ENCODE peak calls at places on chromosome 5, in eight cellular contexts. R is hepatocyte, Y is neuronal stem cell, N is A549, H is GM12878, F is HCT116, J is OCI-LY7, X is GM23248. L is an unnamed sample.

GRCh38 chr5:139251281-139251687 is 42.3 kb upstream of the MATR3 start:
- DNase-seq in Y (no peak), R (no peak), F (no peak), J (peak), N (no peak), X (no peak), H (peak), L (peak)

GRCh38 chr5:54455413-54456157 is at the start of gene HSPB3:
- DNase-seq in F (no peak), J (no peak), Y (no peak), N (no peak), H (no peak), X (peak), R (no peak), L (no peak)

GRCh38 chr5:56522972-56523371 is 289.8 kb upstream of the ANKRD55 start:
- DNase-seq in Y (no peak), H (no peak), J (no peak), X (peak), F (no peak), N (no peak), R (no peak), L (no peak)

GRCh38 chr5:96690906-96691305 is 28.7 kb downstream of the CAST start:
- DNase-seq in Y (no peak), H (no peak), F (no peak), R (no peak), N (no peak), J (no peak), X (no peak), L (no peak)

GRCh38 chr5:82975812-82976211 is 101.4 kb downstream of the TMEM167A start:
- DNase-seq in R (no peak), N (no peak), H (no peak), Y (no peak), X (no peak), J (no peak), F (peak), L (no peak)

GRCh38 chr5:166909040-166909439 is 1382.4 kb upstream of the WWC1 start:
- DNase-seq in H (no peak), X (no peak), R (peak), F (no peak), N (no peak), J (no peak), Y (no peak), L (no peak)

GRCh38 chr5:38783011-38783551 is 62.7 kb upstream of the OSMR start:
- DNase-seq in H (no peak), R (peak), Y (no peak), X (peak), J (no peak), F (no peak), N (no peak), L (no peak)

GRCh38 chr5:140631063-140631462 is 1.9 kb downstream of the CD14 start:
- DNase-seq in X (no peak), N (no peak), J (no peak), H (no peak), Y (no peak), R (no peak), F (no peak), L (no peak)

GRCh38 chr5:83570916-83571315 is 99.4 kb downstream of the VCAN start:
- DNase-seq in X (peak), N (no peak), J (no peak), H (no peak), R (no peak), F (no peak), Y (no peak), L (no peak)

GRCh38 chr5:24005384-24005783 is 498.0 kb downstream of the PRDM9 start:
- DNase-seq in N (no peak), H (no peak), X (peak), Y (no peak), J (no peak), R (no peak), F (no peak), L (no peak)

GRCh38 chr5:121313886-121314285 is 537.8 kb upstream of the FTMT start:
- DNase-seq in X (no peak), R (no peak), Y (no peak), J (no peak), H (no peak), F (no peak), N (no peak), L (no peak)

GRCh38 chr5:6729400-6730310 is 16.4 kb downstream of the TENT4A start:
- DNase-seq in X (no peak), F (no peak), R (no peak), J (peak), H (no peak), Y (no peak), N (no peak), L (peak)

GRCh38 chr5:104179057-104179456 is 616.5 kb upstream of the NUDT12 start:
- DNase-seq in N (peak), H (peak), F (peak), J (peak), X (peak), R (peak), Y (no peak), L (peak)

GRCh38 chr5:58998539-58998938 is 415.7 kb downstream of the RAB3C start:
- DNase-seq in H (no peak), X (no peak), Y (no peak), N (no peak), R (no peak), J (no peak), F (no peak), L (no peak)

GRCh38 chr5:10034008-10034407 is 215.7 kb downstream of the ATPSCKMT start:
- DNase-seq in J (no peak), R (peak), N (no peak), H (no peak), Y (no peak), F (no peak), X (peak), L (no peak)

GRCh38 chr5:95281211-95281610 is 3.7 kb downstream of the MCTP1 start:
- DNase-seq in R (no peak), F (peak), Y (no peak), H (no peak), N (no peak), J (no peak), X (peak), L (no peak)

GRCh38 chr5:171445910-171446516 is 26.6 kb downstream of the FGF18 start:
- DNase-seq in H (no peak), N (no peak), J (no peak), Y (no peak), X (peak), R (no peak), F (no peak), L (no peak)

GRCh38 chr5:144276034-144276822 is 105.6 kb downstream of the KCTD16 start:
- DNase-seq in F (no peak), H (no peak), N (no peak), X (peak), Y (no peak), R (no peak), J (no peak), L (no peak)

GRCh38 chr5:74015716-74016115 is 389.7 kb downstream of the ARHGEF28 start:
- DNase-seq in H (no peak), N (no peak), R (no peak), F (no peak), Y (no peak), X (no peak), J (no peak), L (no peak)

GRCh38 chr5:177094224-177095087 is 7.7 kb downstream of the FGFR4 start:
- DNase-seq in Y (no peak), N (no peak), X (no peak), R (peak), F (no peak), H (no peak), J (no peak), L (no peak)

GRCh38 chr5:126831175-126831574 is 54.2 kb downstream of the LMNB1 start:
- DNase-seq in J (no peak), F (no peak), N (no peak), X (no peak), R (no peak), Y (no peak), H (no peak), L (no peak)

GRCh38 chr5:83577036-83577636 is 105.6 kb downstream of the VCAN start:
- DNase-seq in X (no peak), Y (no peak), F (peak), J (no peak), N (peak), R (peak), H (no peak), L (no peak)

GRCh38 chr5:96687812-96688453 is 25.8 kb downstream of the CAST start:
- DNase-seq in X (peak), F (peak), J (peak), Y (no peak), H (no peak), R (peak), N (peak), L (no peak)

GRCh38 chr5:179421156-179421895 is 76.1 kb upstream of the ADAMTS2 start:
- DNase-seq in Y (no peak), N (no peak), X (no peak), F (no peak), R (no peak), J (no peak), H (no peak), L (no peak)

GRCh38 chr5:103132684-103133083 is 12.6 kb downstream of the PPIP5K2 start:
- DNase-seq in X (no peak), F (no peak), H (no peak), R (no peak), N (no peak), J (no peak), Y (no peak), L (no peak)

GRCh38 chr5:57368010-57368409 is 114.6 kb downstream of the ACTBL2 start:
- DNase-seq in F (no peak), R (no peak), N (no peak), H (no peak), X (peak), J (no peak), Y (no peak), L (no peak)

GRCh38 chr5:95471922-95472321 is 80.8 kb downstream of the FAM81B start:
- DNase-seq in R (no peak), N (no peak), F (no peak), H (no peak), X (peak), J (no peak), Y (no peak), L (no peak)

GRCh38 chr5:144469106-144469505 is 298.4 kb downstream of the KCTD16 start:
- DNase-seq in Y (no peak), H (no peak), J (no peak), N (no peak), X (peak), F (no peak), R (no peak), L (no peak)

GRCh38 chr5:97142521-97143254 is at the start of gene LIX1:
- DNase-seq in F (no peak), X (peak), R (peak), H (no peak), J (peak), Y (peak), N (peak), L (peak)

GRCh38 chr5:151719228-151719861 is 32.6 kb upstream of the SPARC start:
- DNase-seq in R (no peak), X (peak), J (peak), H (no peak), Y (no peak), F (no peak), N (no peak), L (peak)

GRCh38 chr5:34521628-34522290 is 134.4 kb upstream of the RAI14 start:
- DNase-seq in R (peak), N (no peak), H (no peak), X (no peak), J (no peak), Y (no peak), F (no peak), L (no peak)

DNA sequence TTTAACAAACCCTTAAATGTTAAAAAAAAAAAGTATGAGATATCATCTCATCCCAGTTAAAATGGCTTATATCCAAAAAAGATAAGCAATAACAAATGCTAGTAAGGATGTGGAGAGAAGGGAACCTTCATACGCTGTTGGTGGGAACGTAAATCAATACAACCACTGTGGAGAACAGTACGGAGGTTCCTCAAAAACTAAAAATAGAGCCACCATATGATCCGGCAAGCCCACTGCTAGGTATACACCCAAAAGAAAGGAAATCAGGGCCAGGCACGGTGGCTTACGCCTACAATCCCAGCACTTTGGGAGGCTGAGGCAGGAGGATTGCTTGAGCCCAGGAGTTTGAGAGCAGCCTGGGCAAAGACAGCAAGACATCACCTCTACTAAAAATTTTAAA is 3.0 kb downstream of the MTMR12 start:
- DNase-seq in Y (no peak), J (no peak), X (no peak), H (no peak), R (no peak), F (no peak), N (no peak), L (no peak)
- H3K4me2 ChIP-seq in Y (no peak), J (peak), X (no peak), H (peak), R (no peak), F (no peak), N (no peak), L (no peak)

GRCh38 chr5:174734571-174735497 is 10.5 kb downstream of the MSX2 start:
- DNase-seq in R (no peak), H (no peak), F (no peak), J (no peak), Y (no peak), N (no peak), X (no peak), L (no peak)

GRCh38 chr5:174732040-174733020 is 7.9 kb downstream of the MSX2 start:
- DNase-seq in J (no peak), N (no peak), X (no peak), H (no peak), F (no peak), R (no peak), Y (no peak), L (no peak)

GRCh38 chr5:174733836-174734235 is 9.5 kb downstream of the MSX2 start:
- DNase-seq in R (no peak), H (no peak), J (no peak), X (no peak), Y (no peak), N (no peak), F (no peak), L (no peak)

GRCh38 chr5:174731214-174732039 is 7.0 kb downstream of the MSX2 start:
- DNase-seq in X (no peak), H (no peak), R (no peak), Y (no peak), F (no peak), N (no peak), J (no peak), L (no peak)

GRCh38 chr5:174733091-174733690 is 8.8 kb downstream of the MSX2 start:
- DNase-seq in N (no peak), R (no peak), H (no peak), J (no peak), X (no peak), F (no peak), Y (no peak), L (no peak)
- H3K4me3 ChIP-seq in N (no peak), R (no peak), H (no peak), J (no peak), X (no peak), F (no peak), Y (no peak), L (no peak)

GRCh38 chr5:77645158-77645994 is 6.9 kb upstream of the OTP start:
- DNase-seq in X (peak), H (no peak), N (peak), R (peak), F (peak), J (peak), Y (no peak), L (no peak)
- H3K4me2 ChIP-seq in X (no peak), H (peak), N (peak), R (peak), F (peak), J (peak), Y (peak), L (no peak)

DNA sequence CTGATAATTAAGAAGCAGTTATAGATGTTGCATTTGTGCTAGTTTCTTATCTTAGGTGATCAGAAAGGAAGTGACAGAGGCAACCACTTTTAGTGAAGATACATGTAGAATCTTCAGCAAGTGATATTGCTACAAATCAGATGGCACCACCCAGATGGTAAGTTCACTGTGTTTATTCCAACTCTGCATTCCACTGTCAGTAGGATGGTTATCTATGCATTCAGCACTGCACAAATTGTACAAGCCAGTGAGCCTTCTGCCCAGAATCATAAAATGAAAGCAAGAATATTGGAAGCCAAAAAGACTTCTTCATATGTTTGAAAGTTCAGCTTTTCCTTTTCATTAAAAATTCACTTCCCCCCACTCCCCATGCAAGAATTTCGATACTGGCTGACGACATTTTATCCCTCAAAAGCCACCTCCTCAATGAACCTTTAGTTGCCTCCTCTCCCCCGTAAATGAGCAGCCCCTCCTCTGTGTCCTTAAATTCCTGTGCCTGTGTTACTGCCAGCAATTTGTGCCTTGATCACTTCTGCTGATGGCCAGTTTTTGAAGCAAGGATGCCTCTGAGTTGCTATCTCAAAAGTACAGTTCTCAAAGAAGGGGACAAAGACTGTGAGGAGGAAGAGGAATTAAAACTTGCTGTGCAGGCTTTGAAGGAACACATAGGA is 91.6 kb downstream of the ZSWIM6 start:
- DNase-seq in X (peak), Y (no peak), F (no peak), J (no peak), N (no peak), H (no peak), R (no peak), L (no peak)
- H3K4me3 ChIP-seq in X (peak), Y (no peak), F (no peak), J (no peak), N (no peak), H (no peak), R (no peak), L (no peak)

GRCh38 chr5:33032161-33033085 is 321.3 kb downstream of the NPR3 start:
- DNase-seq in R (peak), N (no peak), J (no peak), X (peak), F (no peak), Y (no peak), H (no peak), L (no peak)
- H3K4me2 ChIP-seq in R (peak), N (peak), J (no peak), X (peak), F (no peak), Y (no peak), H (no peak), L (no peak)